ENCODE peak calls at places on chromosomes 13 and 19, in five cellular contexts. I is brain microvascular endothelial cell; Q is tibial artery; T is CD8-positive, alpha-beta T cell; Y is AG04450. J is an unnamed sample.

GRCh38 chr19:2503521-2504109 is 27.7 kb downstream of the GADD45B start:
- DNase-seq in Y (no peak), Q (no peak), T (peak), I (peak), J (peak)

GRCh38 chr19:21680026-21680425 is 87.4 kb downstream of the ZNF100 start:
- DNase-seq in T (no peak), I (no peak), Q (no peak), Y (no peak), J (no peak)

GRCh38 chr13:37168922-37169321 is 63.5 kb upstream of the CSNK1A1L start:
- DNase-seq in Q (no peak), Y (no peak), T (no peak), I (no peak), J (no peak)

GRCh38 chr13:33111414-33112110 is 95.3 kb downstream of the KL start:
- DNase-seq in T (no peak), Y (no peak), I (peak), Q (no peak), J (peak)

GRCh38 chr19:43699506-43700367 is 16.1 kb upstream of the IRGC start:
- DNase-seq in T (no peak), Y (no peak), Q (no peak), I (peak), J (peak)

GRCh38 chr13:24207841-24208240 is 47.3 kb downstream of the SPATA13 start:
- DNase-seq in I (no peak), T (no peak), Q (no peak), Y (no peak), J (no peak)

GRCh38 chr19:54164369-54165068 is 5.0 kb upstream of the LENG1 start:
- DNase-seq in Q (no peak), T (peak), I (no peak), Y (no peak), J (peak)

GRCh38 chr13:112859128-112859816 is 109.7 kb upstream of the MCF2L start:
- DNase-seq in I (no peak), Y (no peak), T (no peak), Q (no peak), J (no peak)

GRCh38 chr19:35142531-35143230 is 374 bp upstream of the FXYD7 start:
- DNase-seq in Y (no peak), I (no peak), Q (no peak), T (peak), J (peak)

GRCh38 chr19:15014579-15014978 is 34.7 kb upstream of the CASP14 start:
- DNase-seq in Q (no peak), Y (no peak), T (no peak), I (no peak), J (no peak)

GRCh38 chr19:15015946-15016542 is 33.2 kb upstream of the CASP14 start:
- DNase-seq in Y (no peak), Q (no peak), T (no peak), I (no peak), J (peak)

GRCh38 chr19:15008308-15008707 is 28.6 kb upstream of the SLC1A6 start:
- DNase-seq in Y (no peak), Q (no peak), I (no peak), T (no peak), J (no peak)

GRCh38 chr19:15010497-15011255 is 31.0 kb upstream of the SLC1A6 start:
- DNase-seq in Q (no peak), I (no peak), T (no peak), Y (no peak), J (no peak)
- H3K4me3 ChIP-seq in Q (no peak), I (no peak), T (no peak), Y (no peak), J (no peak)

GRCh38 chr13:97125051-97125809 is 96.9 kb upstream of the MBNL2 start:
- DNase-seq in I (peak), Y (no peak), Q (no peak), T (no peak), J (peak)
- TF ChIP-seq CTCF in I (peak), Y (no peak), Q (no peak), T (no peak), J (no peak)

DNA sequence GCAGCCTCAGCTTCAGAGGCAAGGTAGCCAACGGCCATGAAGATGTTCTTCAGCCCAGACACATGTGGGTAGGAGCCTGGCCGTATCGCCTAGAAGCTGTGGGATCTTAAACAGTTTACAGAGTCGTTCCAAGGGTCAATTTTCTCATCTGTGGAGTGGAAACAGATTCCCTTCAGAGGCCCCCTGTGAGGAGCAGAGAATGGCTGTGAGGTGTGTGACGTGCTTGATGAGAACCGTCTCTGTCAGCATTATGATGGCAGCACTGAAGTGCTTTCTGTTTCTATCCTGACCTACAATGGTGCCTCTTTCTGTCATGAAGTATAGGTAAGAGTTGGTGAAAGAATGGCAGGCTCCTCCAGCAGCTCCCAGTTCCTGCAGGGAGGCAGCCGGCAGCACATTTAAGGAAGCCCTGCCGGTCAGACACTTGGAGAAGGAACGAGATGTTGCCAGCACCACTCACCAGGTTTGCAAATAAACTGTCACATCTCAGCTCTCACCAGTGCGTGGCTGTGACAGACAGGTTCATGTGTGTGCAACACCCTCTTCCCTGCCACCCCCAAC is 277.3 kb downstream of the FOXO1 start:
- DNase-seq in Q (no peak), T (peak), I (no peak), Y (no peak), J (no peak)
- H3K4me3 ChIP-seq in Q (no peak), T (peak), I (no peak), Y (no peak), J (no peak)

GRCh38 chr13:57629391-57629804 is 2.1 kb upstream of the PCDH17 start:
- DNase-seq in Q (peak), I (no peak), T (no peak), Y (no peak), J (no peak)

GRCh38 chr13:57630661-57631606 is 610 bp upstream of the PCDH17 start:
- DNase-seq in T (no peak), Q (no peak), Y (no peak), I (peak), J (no peak)

GRCh38 chr13:57629821-57630235 is 1.7 kb upstream of the PCDH17 start:
- DNase-seq in I (peak), Q (peak), T (no peak), Y (no peak), J (peak)

GRCh38 chr13:57624565-57625435 is 6.7 kb upstream of the PCDH17 start:
- DNase-seq in Q (no peak), T (no peak), I (peak), Y (no peak), J (peak)

DNA sequence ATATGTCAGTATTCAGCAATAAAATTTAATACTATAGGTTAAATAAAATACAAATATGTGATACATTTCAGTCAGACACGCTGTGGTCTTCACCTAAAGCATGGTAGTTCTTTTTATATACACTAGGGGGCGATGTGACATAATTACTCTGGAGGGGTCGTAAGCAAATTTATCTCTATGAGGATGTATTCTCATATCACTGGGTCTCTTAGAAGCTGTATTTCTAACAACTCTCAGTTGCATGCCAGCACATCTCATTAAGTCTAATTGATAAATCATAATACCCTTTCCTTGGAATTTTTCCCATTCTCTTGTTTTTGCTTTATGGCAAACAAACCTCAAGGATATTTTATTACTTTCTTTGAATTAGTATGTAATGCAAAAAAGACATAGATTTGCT is 3.9 kb upstream of the PCDH17 start:
- DNase-seq in Q (no peak), Y (no peak), T (no peak), I (no peak), J (peak)
- TF ChIP-seq CTCF in Q (peak), Y (peak), T (peak), I (peak), J (peak)

DNA sequence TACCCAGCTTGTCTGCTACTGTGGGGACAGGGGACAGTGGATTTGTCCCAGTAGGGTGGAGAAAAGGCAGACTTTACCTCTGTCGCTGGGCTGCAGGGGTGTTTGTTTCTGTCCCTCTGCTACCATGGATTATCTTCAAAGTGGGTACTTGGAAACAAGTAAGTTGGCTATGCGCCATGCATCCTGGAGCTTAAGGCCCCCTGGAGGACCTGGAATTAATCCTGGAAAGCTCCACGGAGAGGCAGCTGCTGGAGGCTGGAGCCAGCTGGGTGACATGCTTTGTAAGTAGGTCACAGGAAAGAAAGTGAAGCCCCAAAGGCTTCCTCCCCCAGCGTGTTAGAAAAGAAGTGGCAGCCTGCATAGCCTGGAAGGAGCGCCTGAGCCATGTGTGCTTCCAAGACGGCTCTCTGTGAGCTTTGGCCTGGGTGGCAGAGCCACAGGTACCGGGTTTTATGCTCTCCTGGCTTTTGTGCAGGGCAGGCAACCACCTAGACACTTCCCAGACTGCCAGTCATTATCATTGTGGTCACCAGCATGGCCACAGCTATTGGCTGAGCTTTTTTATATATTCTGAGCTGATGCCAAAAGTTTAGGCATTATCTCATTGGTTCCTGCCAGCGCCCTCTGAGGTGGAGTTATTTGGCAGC is 9.5 kb downstream of the B3GLCT start:
- DNase-seq in Y (no peak), Q (no peak), I (no peak), T (no peak), J (peak)
- H3K4me3 ChIP-seq in Y (no peak), Q (no peak), I (no peak), T (no peak), J (no peak)

GRCh38 chr19:16200038-16200775 is 2.5 kb downstream of the AP1M1 start:
- DNase-seq in Q (peak), I (no peak), T (no peak), Y (no peak), J (peak)
- TF ChIP-seq CTCF in Q (no peak), I (no peak), T (no peak), Y (no peak), J (no peak)